ENCODE peak calls at places on chromosomes 3 and 15, in five cellular contexts. T is epithelial cell of prostate; M is HFFc6; H is CD8-positive, alpha-beta T cell; X is mucosa of descending colon. G is an unnamed sample.

GRCh38 chr15:65213241-65213640 is 2.0 kb upstream of the CILP start:
- DNase-seq in T (no peak), M (no peak), H (no peak), X (no peak), G (no peak)

GRCh38 chr15:33031324-33031736 is 163.2 kb downstream of the FMN1 start:
- DNase-seq in T (peak; percentile 29), M (peak; percentile 77), H (no peak), X (no peak), G (no peak)

GRCh38 chr15:66855039-66855438 is 153.0 kb downstream of the SMAD6 start:
- DNase-seq in T (no peak), M (no peak), H (no peak), X (no peak), G (no peak)

GRCh38 chr3:87350367-87351199 is 74.2 kb upstream of the POU1F1 start:
- DNase-seq in T (no peak), M (peak; percentile 48), H (no peak), X (no peak), G (peak; percentile 15)

GRCh38 chr15:101500865-101501551 is 11.5 kb upstream of the PCSK6 start:
- DNase-seq in T (no peak), M (no peak), H (no peak), X (no peak), G (no peak)

GRCh38 chr15:101702077-101702476 is 22.2 kb downstream of the TARS3 start:
- DNase-seq in T (no peak), M (no peak), H (no peak), X (no peak), G (no peak)

GRCh38 chr3:68088216-68088615 is 433.8 kb upstream of the SUCLG2 start:
- DNase-seq in T (no peak), M (no peak), H (peak; percentile 58), X (no peak), G (no peak)

GRCh38 chr3:189824629-189825312 is 193.6 kb downstream of the TP63 start:
- DNase-seq in T (peak; percentile 92), M (peak; percentile 39), H (no peak), X (no peak), G (peak; percentile 73)

GRCh38 chr3:120448707-120449650 is 1.8 kb downstream of the FSTL1 start:
- DNase-seq in T (no peak), M (peak; percentile 68), H (no peak), X (no peak), G (peak; percentile 76)

GRCh38 chr3:190385835-190386688 is 1.9 kb upstream of the CLDN16 start:
- DNase-seq in T (peak; percentile 83), M (peak; percentile 91), H (no peak), X (no peak), G (peak; percentile 88)

GRCh38 chr3:17292556-17292955 is 407.8 kb downstream of the PLCL2 start:
- DNase-seq in T (no peak), M (no peak), H (no peak), X (no peak), G (no peak)

GRCh38 chr3:38107911-38108648 is 28.8 kb downstream of the ACAA1 start:
- DNase-seq in T (no peak), M (no peak), H (no peak), X (no peak), G (no peak)

GRCh38 chr3:194267744-194268658 is 83.1 kb downstream of the CPN2 start:
- DNase-seq in T (no peak), M (no peak), H (no peak), X (no peak), G (no peak)

GRCh38 chr3:12135029-12135634 is 23.6 kb downstream of the TIMP4 start:
- DNase-seq in T (no peak), M (peak; percentile 62), H (peak; percentile 54), X (peak; percentile 87), G (peak; percentile 37)

GRCh38 chr3:129549805-129550204 is 6.8 kb downstream of the H1-8 start:
- DNase-seq in T (no peak), M (no peak), H (no peak), X (no peak), G (no peak)

GRCh38 chr15:48089664-48090063 is 31.1 kb upstream of the SLC24A5 start:
- DNase-seq in T (no peak), M (no peak), H (no peak), X (no peak), G (no peak)

GRCh38 chr3:110575702-110576101 is 495.9 kb upstream of the NECTIN3 start:
- DNase-seq in T (no peak), M (no peak), H (no peak), X (no peak), G (no peak)

GRCh38 chr3:99670556-99670950 is 32.2 kb downstream of the COL8A1 start:
- DNase-seq in T (no peak), M (no peak), H (no peak), X (no peak), G (no peak)

GRCh38 chr15:98809273-98809672 is 160.9 kb downstream of the IGF1R start:
- DNase-seq in T (no peak), M (no peak), H (no peak), X (no peak), G (no peak)

GRCh38 chr15:67504796-67505195 is 16.1 kb upstream of the C15orf61 start:
- DNase-seq in T (no peak), M (peak; percentile 40), H (no peak), X (no peak), G (no peak)

GRCh38 chr3:84738101-84738500 is 220.7 kb upstream of the CADM2 start:
- DNase-seq in T (no peak), M (no peak), H (no peak), X (no peak), G (no peak)

GRCh38 chr3:148075829-148076716 is 621.6 kb upstream of the AGTR1 start:
- DNase-seq in T (no peak), M (peak; percentile 53), H (no peak), X (no peak), G (peak; percentile 78)

GRCh38 chr3:147735662-147736061 is 326.5 kb downstream of the ZIC1 start:
- DNase-seq in T (no peak), M (no peak), H (no peak), X (no peak), G (no peak)

GRCh38 chr3:71436337-71436736 is 147.2 kb downstream of the FOXP1 start:
- DNase-seq in T (no peak), M (peak; percentile 83), H (no peak), X (no peak), G (no peak)

GRCh38 chr3:39202094-39202493 is 9.7 kb upstream of the XIRP1 start:
- DNase-seq in T (no peak), M (no peak), H (no peak), X (no peak), G (no peak)

GRCh38 chr3:101320475-101320874 is at the start of gene IMPG2:
- DNase-seq in T (no peak), M (no peak), H (no peak), X (no peak), G (no peak)

GRCh38 chr15:83602021-83602420 is 51.9 kb upstream of the ADAMTSL3 start:
- DNase-seq in T (peak; percentile 36), M (no peak), H (no peak), X (no peak), G (no peak)

GRCh38 chr15:49620174-49620573 is 444 bp downstream of the FAM227B start:
- DNase-seq in T (no peak), M (no peak), H (no peak), X (no peak), G (no peak)

GRCh38 chr3:46020766-46021510 is 6.3 kb downstream of the XCR1 start:
- DNase-seq in T (no peak), M (no peak), H (no peak), X (no peak), G (no peak)

GRCh38 chr3:49629866-49630265 is 44.3 kb upstream of the APEH start:
- DNase-seq in T (no peak), M (no peak), H (no peak), X (no peak), G (no peak)

GRCh38 chr3:151091685-151092352 is 6.4 kb downstream of the MED12L start:
- DNase-seq in T (no peak), M (peak; percentile 19), H (no peak), X (no peak), G (peak; percentile 70)

GRCh38 chr15:76986743-76987142 is 8.2 kb upstream of the PSTPIP1 start:
- DNase-seq in T (no peak), M (no peak), H (no peak), X (no peak), G (no peak)

GRCh38 chr15:78739206-78739605 is 72.1 kb downstream of the ADAMTS7 start:
- DNase-seq in T (no peak), M (no peak), H (no peak), X (no peak), G (no peak)